ENCODE peak calls at places on chromosomes 5 and 9, in six cellular contexts. O, V, D, L, B and U are unnamed samples.

GRCh38 chr5:111461261-111461671 is 51.1 kb downstream of the STARD4 start:
- DNase-seq in L (no peak), B (peak), O (no peak), D (peak), V (peak), U (peak)

GRCh38 chr5:171152382-171152781 is 156.7 kb upstream of the TLX3 start:
- DNase-seq in V (peak), O (no peak), B (no peak), D (no peak), L (no peak), U (peak)

GRCh38 chr5:93894471-93895354 is 153.3 kb upstream of the POU5F2 start:
- DNase-seq in V (peak), L (no peak), B (no peak), O (no peak), D (no peak), U (peak)

GRCh38 chr5:141832131-141832530 is 46.1 kb downstream of the PCDH1 start:
- DNase-seq in O (no peak), V (no peak), B (no peak), L (no peak), D (no peak), U (no peak)

GRCh38 chr5:136011427-136012001 is 17.3 kb upstream of the TGFBI start:
- DNase-seq in L (no peak), B (peak), O (no peak), V (no peak), D (peak), U (peak)

GRCh38 chr9:110133059-110133458 is 74.9 kb downstream of the C9orf152 start:
- DNase-seq in L (no peak), B (no peak), O (no peak), V (no peak), D (no peak), U (no peak)

GRCh38 chr5:67059747-67060490 is 136.7 kb downstream of the CD180 start:
- DNase-seq in B (no peak), V (no peak), D (no peak), O (no peak), L (no peak), U (peak)

GRCh38 chr5:31213676-31214638 is 20.5 kb downstream of the CDH6 start:
- DNase-seq in O (no peak), V (no peak), L (no peak), D (no peak), B (peak), U (no peak)

GRCh38 chr5:72511371-72512178 is 4.4 kb upstream of the ZNF366 start:
- DNase-seq in D (peak), L (no peak), B (peak), O (no peak), V (no peak), U (peak)

GRCh38 chr5:935510-936084 is 42.9 kb downstream of the TRIP13 start:
- DNase-seq in L (no peak), D (no peak), B (no peak), V (no peak), O (no peak), U (no peak)

GRCh38 chr9:122005597-122005996 is 87.5 kb downstream of the TTLL11 start:
- DNase-seq in B (peak), L (no peak), V (peak), O (no peak), D (no peak), U (no peak)

GRCh38 chr9:113577525-113578261 is 114.2 kb downstream of the RGS3 start:
- DNase-seq in V (peak), L (peak), O (no peak), D (peak), B (no peak), U (peak)

GRCh38 chr5:169268019-169268418 is 32.9 kb downstream of the SLIT3 start:
- DNase-seq in O (no peak), L (no peak), B (no peak), D (no peak), V (peak), U (no peak)